ENCODE peak calls at places on chromosomes 16 and 17, in ten cellular contexts. G is A549, I is lung, R is astrocyte of the cerebellum, W is cardiac muscle cell, X is PC-9, P is NB4, L is left ventricle myocardium inferior, H is AG09309, K is hepatocyte. O is an unnamed sample.

GRCh38 chr16:27109666-27110523 is 43.2 kb downstream of the C16orf82 start:
- DNase-seq in G (peak; percentile 44), K (peak; percentile 90), L (peak; percentile 87), R (peak; percentile 28), H (no peak), X (no peak), W (peak; percentile 78), P (peak; percentile 64), I (peak; percentile 58), O (peak; percentile 18)

GRCh38 chr16:25007284-25007984 is 7.7 kb downstream of the ARHGAP17 start:
- DNase-seq in R (peak; percentile 88), X (no peak), W (no peak), K (no peak), H (no peak), L (no peak), P (no peak), G (no peak), I (no peak), O (no peak)

GRCh38 chr17:74778960-74779359 is 2.8 kb upstream of the NAT9 start:
- DNase-seq in R (no peak), X (peak; percentile 53), G (no peak), K (no peak), I (no peak), H (peak; percentile 47), W (no peak), L (no peak), P (peak; percentile 88), O (no peak)

GRCh38 chr17:35729405-35729833 is 2.0 kb upstream of the RASL10B start:
- DNase-seq in L (no peak), H (no peak), X (no peak), W (no peak), G (no peak), I (no peak), P (no peak), R (no peak), K (no peak), O (no peak)

GRCh38 chr17:2977157-2977556 is 86.2 kb downstream of the OR1D5 start:
- DNase-seq in X (no peak), H (no peak), I (no peak), R (no peak), P (no peak), G (no peak), K (no peak), L (no peak), W (no peak), O (no peak)

GRCh38 chr17:80456465-80457235 is 19.8 kb downstream of the NPTX1 start:
- DNase-seq in G (no peak), L (peak; percentile 49), W (no peak), P (no peak), I (no peak), X (no peak), R (no peak), H (no peak), K (no peak), O (peak; percentile 26)

GRCh38 chr17:49748791-49749190 is 15.1 kb downstream of the FAM117A start:
- DNase-seq in K (no peak), X (no peak), G (no peak), W (no peak), P (no peak), H (no peak), R (no peak), L (no peak), I (no peak), O (no peak)

GRCh38 chr17:79792984-79793923 is 3.6 kb downstream of the CBX8 start:
- DNase-seq in G (peak; percentile 85), I (no peak), K (peak; percentile 76), R (no peak), L (no peak), P (no peak), H (peak; percentile 83), X (no peak), W (no peak), O (no peak)

DNA sequence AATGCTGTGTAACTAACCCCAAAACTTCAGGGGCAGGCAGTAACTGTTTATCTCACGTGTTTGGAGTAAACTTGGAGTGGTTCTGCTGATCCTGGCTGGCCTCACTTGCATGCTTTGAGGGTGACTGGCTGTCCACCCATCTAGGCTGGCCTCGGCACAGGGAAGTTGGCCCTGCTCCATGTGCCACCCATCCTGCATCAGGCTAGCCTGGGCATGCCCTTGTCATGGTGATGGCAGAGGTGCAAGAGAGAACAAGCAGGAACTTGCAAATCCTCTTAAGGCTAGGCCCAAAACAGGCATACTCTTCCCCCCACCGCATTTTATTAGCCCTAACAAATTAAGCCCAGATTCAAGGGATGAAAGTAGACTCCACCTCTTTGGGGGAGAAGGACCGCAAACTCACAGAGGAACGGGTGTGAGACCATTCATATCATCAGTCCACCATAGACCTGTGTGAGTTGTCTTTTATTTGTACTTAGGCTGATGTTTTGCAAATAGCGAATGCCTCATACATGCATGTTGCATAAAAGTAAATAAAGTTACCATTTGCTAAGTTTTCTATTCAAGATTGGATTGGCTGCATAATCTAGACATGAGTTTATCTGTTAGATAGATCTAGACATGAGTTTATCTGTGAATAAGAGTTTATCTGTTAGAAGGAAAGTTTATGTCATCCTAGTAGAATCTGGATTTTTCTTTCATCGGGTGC is 221.0 kb downstream of the CCDC182 start:
- DNase-seq in R (no peak), I (peak; percentile 63), X (no peak), G (peak; percentile 43), K (no peak), P (no peak), W (no peak), H (no peak), L (peak; percentile 73), O (no peak)
- H3K4me3 ChIP-seq in R (no peak overlapping the region), I (no peak overlapping the region), X (no peak overlapping the region), G (no peak overlapping the region), K (no peak overlapping the region), P (no peak overlapping the region), W (no peak overlapping the region), H (no peak overlapping the region), L (no peak overlapping the region), O (no peak overlapping the region)

GRCh38 chr16:65406933-65407332 is 285.1 kb upstream of the CDH11 start:
- DNase-seq in R (no peak), G (no peak), X (no peak), I (no peak), W (no peak), K (no peak), L (no peak), P (no peak), H (no peak), O (no peak)

GRCh38 chr16:65409505-65409904 is 287.6 kb upstream of the CDH11 start:
- DNase-seq in X (no peak), I (no peak), R (no peak), H (no peak), G (no peak), P (no peak), K (no peak), W (no peak), L (no peak), O (no peak)

GRCh38 chr16:65410801-65411200 is 288.9 kb upstream of the CDH11 start:
- DNase-seq in I (no peak), H (no peak), W (no peak), X (no peak), R (no peak), K (no peak), L (no peak), P (no peak), G (no peak), O (peak; percentile 30)

GRCh38 chr16:65406076-65406475 is 284.2 kb upstream of the CDH11 start:
- DNase-seq in P (no peak), X (no peak), L (no peak), H (no peak), G (no peak), R (no peak), K (no peak), W (no peak), I (no peak), O (no peak)
- H3K4me3 ChIP-seq in P (no peak overlapping the region), X (no peak overlapping the region), L (no peak overlapping the region), H (no peak overlapping the region), G (no peak overlapping the region), R (no peak overlapping the region), K (no peak overlapping the region), W (no peak overlapping the region), I (no peak overlapping the region), O (no peak overlapping the region)

GRCh38 chr16:30428055-30428454 is 1.8 kb downstream of the DCTPP1 start:
- DNase-seq in X (no peak), W (no peak), P (no peak), R (no peak), L (no peak), K (no peak), H (no peak), I (no peak), G (no peak), O (no peak)

GRCh38 chr16:30429678-30430427 is at the start of gene DCTPP1:
- DNase-seq in X (peak; percentile 99), L (peak; percentile 94), K (peak; percentile 99), H (peak; percentile 92), G (peak; percentile 98), R (peak; percentile 98), P (peak; percentile 99), W (peak; percentile 99), I (peak; percentile 96), O (peak; percentile 94)

GRCh38 chr16:30434852-30435251 is 5.0 kb upstream of the DCTPP1 start:
- DNase-seq in H (no peak), G (no peak), P (no peak), L (no peak), X (no peak), K (no peak), W (no peak), I (no peak), R (no peak), O (no peak)

GRCh38 chr16:30429418-30429677 is 482 bp downstream of the DCTPP1 start:
- DNase-seq in I (no peak), G (no peak), K (no peak), W (no peak), X (no peak), P (no peak), R (no peak), L (no peak), H (no peak), O (no peak)

DNA sequence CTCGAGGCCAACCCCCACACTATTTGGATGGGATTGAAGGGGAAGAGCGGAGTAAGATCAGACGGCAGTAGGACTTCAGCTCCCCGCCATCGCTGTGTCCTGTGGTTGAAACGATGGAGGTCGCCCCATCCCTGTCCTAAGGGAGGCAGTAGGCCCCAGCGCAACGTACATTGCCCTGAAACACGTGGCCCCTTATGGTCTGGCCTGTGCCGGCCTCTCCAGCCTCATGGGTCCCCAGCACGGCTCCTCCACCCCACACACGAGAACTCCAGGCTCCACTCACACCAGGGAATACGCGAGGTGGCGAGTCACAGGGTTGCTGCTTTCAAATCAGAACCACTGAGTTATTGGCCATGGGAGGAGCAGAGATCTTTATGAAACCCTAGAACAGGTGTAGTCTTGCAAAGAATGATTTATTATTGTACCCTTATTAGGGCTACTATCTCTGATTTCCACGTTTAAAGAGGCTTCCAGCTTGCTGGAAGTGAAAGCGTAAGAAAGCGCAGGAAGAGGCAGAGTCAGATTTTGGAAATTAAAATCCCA is 669 bp upstream of the DCTPP1 start:
- DNase-seq in I (no peak), G (peak; percentile 13), H (no peak), W (no peak), P (no peak), X (peak; percentile 34), R (no peak), K (no peak), L (peak; percentile 22), O (no peak)
- H3K4me3 ChIP-seq in I (no peak overlapping the region), G (no peak overlapping the region), H (peak overlapping the region; percentile 27), W (no peak overlapping the region), P (peak overlapping the region; percentile 30), X (no peak overlapping the region), R (no peak overlapping the region), K (no peak overlapping the region), L (peak overlapping the region; percentile 88), O (peak overlapping the region; percentile 71)

GRCh38 chr17:72383053-72383847 is 262.4 kb downstream of the SOX9 start:
- DNase-seq in W (peak; percentile 18), R (no peak), I (no peak), G (no peak), H (no peak), P (no peak), L (peak; percentile 68), X (no peak), K (no peak), O (no peak)

GRCh38 chr17:72380120-72380519 is 259.3 kb downstream of the SOX9 start:
- DNase-seq in P (no peak), G (no peak), X (no peak), R (no peak), I (no peak), W (no peak), L (no peak), H (no peak), K (no peak), O (no peak)

GRCh38 chr17:72380737-72381136 is 259.9 kb downstream of the SOX9 start:
- DNase-seq in K (no peak), H (no peak), W (no peak), I (no peak), R (no peak), L (no peak), G (no peak), P (no peak), X (no peak), O (no peak)

GRCh38 chr17:72378414-72379395 is 257.9 kb downstream of the SOX9 start:
- DNase-seq in L (no peak), I (no peak), W (no peak), P (no peak), R (no peak), K (no peak), H (no peak), X (no peak), G (no peak), O (no peak)

DNA sequence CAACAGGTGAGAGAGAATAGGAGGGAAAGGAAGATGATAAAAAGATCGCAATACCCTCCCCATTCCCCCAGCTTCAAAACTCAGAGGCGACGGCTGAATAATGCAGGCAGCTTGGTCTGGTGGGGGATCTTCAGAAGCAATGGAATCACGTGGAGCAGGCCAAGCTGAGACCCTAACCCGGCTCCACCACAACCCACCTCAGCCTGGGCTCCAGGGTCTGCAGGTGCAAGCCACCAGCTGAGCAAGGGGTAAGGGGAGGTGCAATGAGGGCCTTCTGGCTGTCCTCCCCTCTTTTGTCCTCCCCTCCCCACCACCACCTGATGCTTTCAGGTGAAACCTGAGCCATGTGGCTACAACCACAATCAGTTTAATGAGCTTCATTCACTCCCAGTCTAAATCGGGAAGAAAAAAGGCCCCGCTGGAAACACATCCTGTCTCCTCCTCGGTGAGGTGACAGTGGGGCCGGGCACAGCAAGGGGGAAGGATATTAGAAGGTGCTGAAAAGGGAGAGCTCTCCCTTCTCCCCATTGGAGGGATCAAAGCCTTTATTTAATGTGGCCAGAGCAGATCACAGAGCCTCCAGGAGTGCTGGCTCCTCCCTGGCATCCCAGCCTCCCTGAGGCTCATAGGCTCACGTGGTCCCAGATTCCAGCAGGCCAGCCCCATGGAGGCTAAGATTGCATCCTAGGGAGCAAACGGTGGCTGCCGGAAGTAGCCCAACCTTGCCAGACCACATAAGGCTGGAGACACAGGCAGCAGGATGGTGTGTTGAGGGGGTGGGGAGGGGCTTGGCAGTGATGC is 261.0 kb downstream of the SOX9 start:
- DNase-seq in K (no peak), W (peak; percentile 5), H (no peak), L (no peak), I (no peak), R (no peak), G (no peak), P (no peak), X (no peak), O (no peak)
- H3K4me3 ChIP-seq in K (no peak overlapping the region), W (no peak overlapping the region), H (no peak overlapping the region), L (no peak overlapping the region), I (no peak overlapping the region), R (no peak overlapping the region), G (no peak overlapping the region), P (no peak overlapping the region), X (no peak overlapping the region), O (no peak overlapping the region)

O was measured in skeletal muscle cell.